ENCODE peak calls at places on chromosome 2, in seven cellular contexts. R is Daoy; C is activated gamma-delta T cell treated with Interleukin-2 at 50 U/mL for 16 hours; V is stimulated activated naive CD4-positive, alpha-beta T cell; Y is CD4-positive, alpha-beta memory T cell; Q is sciatic nerve; O is EL. A is an unnamed sample.
A peak's percentile ranks its signal among the peaks of the same experiment; 100 is the strongest.

GRCh38 chr2:179652296-179652695 is 209.1 kb downstream of the ZNF385B start:
- DNase-seq in R (no peak), C (no peak), V (no peak), Y (no peak), Q (no peak), O (no peak), A (no peak)

GRCh38 chr2:42804338-42804737 is 12.0 kb upstream of the HAAO start:
- DNase-seq in R (no peak), C (no peak), V (no peak), Y (no peak), Q (no peak), O (no peak), A (no peak)

GRCh38 chr2:64168756-64169155 is 24.5 kb upstream of the PELI1 start:
- DNase-seq in R (no peak), C (no peak), V (no peak), Y (no peak), Q (no peak), O (no peak), A (no peak)

GRCh38 chr2:23656597-23656973 is 270.3 kb downstream of the ATAD2B start:
- DNase-seq in R (peak; percentile 15), C (no peak), V (no peak), Y (no peak), Q (no peak), O (no peak), A (no peak)

GRCh38 chr2:108621689-108622681 is 87.7 kb downstream of the LIMS1 start:
- DNase-seq in R (no peak), C (peak; percentile 17), V (no peak), Y (no peak), Q (no peak), O (no peak), A (no peak)

GRCh38 chr2:10333966-10334365 is 31.3 kb downstream of the HPCAL1 start:
- DNase-seq in R (no peak), C (no peak), V (no peak), Y (no peak), Q (no peak), O (no peak), A (no peak)

GRCh38 chr2:165629776-165630175 is 160.3 kb downstream of the CSRNP3 start:
- DNase-seq in R (no peak), C (no peak), V (no peak), Y (no peak), Q (no peak), O (no peak), A (no peak)

GRCh38 chr2:144812288-144812687 is 292.4 kb upstream of the ZEB2 start:
- DNase-seq in R (no peak), C (no peak), V (no peak), Y (no peak), Q (no peak), O (no peak), A (no peak)